ENCODE peak calls at places on chromosome X, in six cellular contexts. Q is right lobe of liver, D is bronchial epithelial cell, Y is fibroblast of the aortic adventitia, P is dorsolateral prefrontal cortex, Z is pancreas. I is an unnamed sample.

GRCh38 chrX:46965125-46965758 is 53.0 kb downstream of the JADE3 start:
- DNase-seq in Z (no peak), Q (no peak), P (no peak), Y (peak; percentile 49), D (peak; percentile 46), I (no peak)

GRCh38 chrX:10501606-10502005 is 118.8 kb downstream of the MID1 start:
- DNase-seq in Q (no peak), Y (no peak), P (no peak), Z (no peak), D (no peak), I (no peak)

GRCh38 chrX:19579485-19579884 is 64.2 kb upstream of the MAP3K15 start:
- DNase-seq in Z (no peak), Y (peak; percentile 39), D (peak; percentile 69), Q (no peak), P (no peak), I (no peak)

GRCh38 chrX:47815901-47816845 is 20.5 kb upstream of the ZNF81 start:
- DNase-seq in Q (no peak), Y (peak; percentile 34), Z (no peak), P (no peak), D (peak; percentile 54), I (no peak)

GRCh38 chrX:104347860-104348259 is 93.1 kb upstream of the ESX1 start:
- DNase-seq in D (no peak), Z (no peak), Q (no peak), Y (peak; percentile 30), P (no peak), I (no peak)

GRCh38 chrX:28851871-28852270 is 264.6 kb downstream of the IL1RAPL1 start:
- DNase-seq in P (no peak), Y (no peak), D (no peak), Z (peak; percentile 19), Q (no peak), I (no peak)

GRCh38 chrX:10619311-10620015 is 922 bp downstream of the MID1 start:
- DNase-seq in Z (no peak), P (no peak), D (no peak), Y (peak; percentile 40), Q (no peak), I (no peak)

GRCh38 chrX:3527811-3528210 is 181.4 kb upstream of the MXRA5 start:
- DNase-seq in Z (no peak), P (no peak), Y (no peak), D (no peak), Q (no peak), I (no peak)

GRCh38 chrX:45351478-45351877 is 150.8 kb upstream of the DIPK2B start:
- DNase-seq in Y (peak; percentile 74), Z (no peak), D (peak; percentile 50), Q (no peak), P (no peak), I (no peak)

DNA sequence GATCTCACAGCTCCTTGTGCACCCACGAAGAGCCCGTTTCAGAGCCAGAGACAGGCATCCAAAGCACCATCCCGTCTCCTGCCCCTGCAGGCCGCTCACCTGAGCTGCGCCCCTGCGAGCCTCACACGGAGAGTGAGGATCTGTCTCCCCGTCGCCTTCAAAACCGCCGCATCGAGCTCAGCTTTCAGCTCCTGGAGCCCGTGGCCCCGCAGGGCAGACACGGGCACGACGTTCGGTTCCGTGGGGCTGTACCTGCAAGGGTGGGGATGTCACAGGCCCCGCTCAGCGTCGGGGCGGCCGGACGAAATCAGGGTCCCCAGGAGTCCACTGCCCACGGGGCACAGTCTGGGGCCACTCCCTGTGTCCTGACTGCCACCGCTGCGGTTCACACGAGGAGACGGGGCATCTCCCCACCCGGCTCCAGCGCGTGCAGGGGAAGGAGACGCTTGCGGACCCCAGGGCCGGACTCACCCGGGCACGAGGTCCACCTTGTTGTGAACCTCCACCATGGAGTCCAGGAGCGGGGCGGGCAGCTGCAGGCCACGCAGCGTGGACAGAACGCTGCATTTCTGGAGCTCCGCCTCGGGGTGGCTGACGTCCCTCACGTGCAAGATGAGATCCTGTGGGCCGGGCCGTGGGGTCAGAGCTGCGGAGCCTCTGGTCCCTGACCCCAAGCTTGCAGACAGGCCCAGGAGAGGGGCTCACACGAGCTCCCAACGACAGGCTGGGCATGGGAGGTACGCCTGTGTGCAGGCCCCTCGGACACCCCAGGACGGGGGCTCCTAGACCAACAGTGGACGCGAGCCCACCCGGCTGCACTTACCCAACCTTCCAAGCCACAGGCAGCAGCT is 11.1 kb downstream of the GTPBP6 start:
- DNase-seq in P (no peak), Z (no peak), Y (no peak), D (no peak), Q (peak; percentile 51), I (no peak)
- TF ChIP-seq CTCF in P (no peak), Z (no peak), Y (no peak), D (no peak), Q (no peak), I (no peak)

DNA sequence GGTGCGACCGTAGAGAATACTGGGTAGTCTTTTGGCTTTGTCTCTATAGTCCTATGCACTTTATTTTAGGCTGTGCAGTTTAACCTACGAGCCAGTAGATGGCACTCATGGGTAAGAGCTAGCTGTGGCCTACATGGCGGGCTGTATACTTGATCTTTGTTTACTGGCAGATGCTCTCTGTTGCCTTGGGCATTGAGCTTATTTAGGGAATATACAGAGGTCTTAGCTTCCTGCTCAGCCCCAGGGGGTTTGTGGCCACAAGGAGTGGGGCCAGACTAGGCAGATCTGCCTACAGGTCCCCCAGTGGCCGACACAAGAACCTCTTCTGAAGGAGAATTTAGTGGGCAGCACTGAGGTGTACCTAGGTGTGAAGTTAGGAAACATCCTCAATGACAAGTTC is 227.6 kb upstream of the HDX start:
- DNase-seq in Y (peak; percentile 45), D (peak; percentile 21), Z (no peak), P (no peak), Q (no peak), I (peak; percentile 13)
- TF ChIP-seq CTCF in Y (peak; percentile 83), D (peak; percentile 69), Z (peak; percentile 76), P (peak; percentile 67), Q (peak; percentile 79), I (peak; percentile 74)

GRCh38 chrX:43969504-43970501 is 3.4 kb downstream of the NDP start:
- DNase-seq in Q (no peak), D (no peak), Y (peak; percentile 56), P (peak; percentile 56), Z (no peak), I (no peak)
- TF ChIP-seq CTCF in Q (no peak), D (no peak), Y (no peak), P (no peak), Z (no peak), I (no peak)

GRCh38 chrX:50712777-50713176 is 101.2 kb downstream of the SHROOM4 start:
- DNase-seq in P (no peak), Q (no peak), Z (no peak), Y (no peak), D (no peak), I (no peak)
- TF ChIP-seq CTCF in P (no peak), Q (no peak), Z (no peak), Y (no peak), D (no peak), I (no peak)

GRCh38 chrX:103212749-103213457 is 2.0 kb upstream of the BEX4 start:
- DNase-seq in Y (no peak), P (no peak), Z (no peak), Q (no peak), D (no peak), I (no peak)

GRCh38 chrX:103215768-103216085 is 819 bp downstream of the BEX4 start:
- DNase-seq in D (no peak), P (no peak), Q (no peak), Z (peak; percentile 20), Y (no peak), I (no peak)

GRCh38 chrX:103215037-103215767 is at the start of gene BEX4:
- DNase-seq in Q (peak; percentile 79), Y (peak; percentile 42), Z (peak; percentile 82), P (peak; percentile 88), D (peak; percentile 48), I (peak; percentile 77)

GRCh38 chrX:103210056-103210455 is 4.9 kb upstream of the BEX4 start:
- DNase-seq in Q (no peak), Z (no peak), D (peak; percentile 63), Y (no peak), P (no peak), I (no peak)

GRCh38 chrX:103211012-103211715 is 3.7 kb upstream of the BEX4 start:
- DNase-seq in Q (no peak), Y (peak; percentile 58), P (no peak), Z (peak; percentile 18), D (peak; percentile 43), I (peak; percentile 35)
- TF ChIP-seq CTCF in Q (peak; percentile 51), Y (peak; percentile 46), P (peak; percentile 63), Z (peak; percentile 14), D (peak; percentile 47), I (peak; percentile 67)

GRCh38 chrX:12899506-12899905 is 6.9 kb upstream of the TLR8 start:
- DNase-seq in P (no peak), Q (no peak), D (no peak), Y (no peak), Z (no peak), I (no peak)

GRCh38 chrX:12896935-12897334 is 9.5 kb upstream of the TLR8 start:
- DNase-seq in D (no peak), Q (no peak), Z (no peak), P (no peak), Y (no peak), I (no peak)

GRCh38 chrX:12898073-12898472 is 8.3 kb upstream of the TLR8 start:
- DNase-seq in P (no peak), Z (no peak), D (no peak), Q (no peak), Y (no peak), I (no peak)

GRCh38 chrX:12903646-12904045 is 2.8 kb upstream of the TLR8 start:
- DNase-seq in P (no peak), Q (no peak), Z (no peak), Y (no peak), D (no peak), I (no peak)

DNA sequence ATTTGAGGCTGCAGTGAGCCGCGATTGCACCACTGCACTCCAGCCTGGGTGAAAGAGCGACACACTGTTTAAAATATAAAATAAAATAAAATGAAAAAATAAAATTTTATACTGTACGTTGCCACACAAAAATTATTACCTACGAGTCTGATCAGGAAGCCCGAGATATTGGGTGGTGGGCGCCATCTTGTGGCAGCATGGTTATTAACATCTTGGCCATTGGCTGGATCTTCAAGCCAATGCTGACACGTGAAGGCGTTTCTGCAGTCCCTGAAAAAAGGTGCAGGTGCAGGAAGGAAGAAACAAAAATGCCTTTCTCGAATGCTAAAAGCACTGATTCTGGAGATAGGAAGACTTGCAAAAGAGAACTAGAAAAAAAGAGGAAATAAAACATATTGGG is 4.9 kb upstream of the TLR8 start:
- DNase-seq in P (peak; percentile 71), D (peak; percentile 39), Z (peak; percentile 37), Y (peak; percentile 53), Q (no peak), I (peak; percentile 58)
- TF ChIP-seq CTCF in P (peak; percentile 70), D (peak; percentile 48), Z (peak; percentile 74), Y (peak; percentile 68), Q (peak; percentile 78), I (peak; percentile 62)

DNA sequence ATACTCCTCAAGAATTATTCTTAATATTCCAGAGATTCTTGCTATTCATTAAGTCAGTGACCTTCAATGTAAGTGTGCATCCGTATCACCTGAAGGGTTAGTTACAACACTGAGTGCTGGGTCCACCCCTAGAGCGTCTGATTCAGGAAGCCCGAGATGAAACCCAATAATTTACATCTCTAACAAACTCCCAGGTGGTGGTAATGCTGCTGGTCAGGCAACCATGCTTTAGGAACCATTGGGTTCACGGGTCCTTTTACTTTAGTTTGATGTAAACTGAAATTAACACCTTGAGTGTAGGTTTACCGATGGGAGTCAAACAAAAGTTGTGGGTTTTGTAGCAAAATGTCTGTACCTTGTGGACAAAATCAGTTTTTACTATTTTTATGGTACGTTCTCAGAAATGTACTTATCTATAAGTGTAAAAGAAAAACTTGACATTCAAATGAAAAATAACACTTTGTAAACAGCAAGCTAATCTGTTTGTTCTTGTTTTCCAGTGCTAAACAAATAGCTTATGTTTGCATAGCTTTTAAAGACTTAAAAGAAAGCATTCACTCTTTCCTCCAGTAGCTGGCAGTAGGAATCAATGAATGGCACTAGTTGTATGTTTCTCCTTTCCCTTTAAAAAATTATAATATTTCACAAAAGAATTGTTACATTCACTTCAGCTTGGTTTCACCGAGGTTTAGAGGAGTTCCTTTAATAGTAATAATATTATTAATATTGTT is 32.7 kb downstream of the ACE2 start:
- DNase-seq in Q (no peak), Z (no peak), D (peak; percentile 36), Y (peak; percentile 60), P (no peak), I (no peak)
- TF ChIP-seq CTCF in Q (peak; percentile 32), Z (peak; percentile 14), D (peak; percentile 42), Y (peak; percentile 73), P (no peak), I (no peak)

I was measured in WERI-Rb-1.